ENCODE peak calls at places on chromosomes 1 and 21, in eight cellular contexts. One of them, this sample, is unnamed.

GRCh38 chr1:46557403-46557802 is 6.0 kb upstream of the KNCN start:
- DNase-seq in H9: no peak
- DNase-seq in mesenchymal stem cell: no peak
- DNase-seq in coronary artery: no peak
- DNase-seq in mammary epithelial cell: no peak
- DNase-seq in upper lobe of right lung: peak
- DNase-seq in body of pancreas: no peak
- DNase-seq in Panc1: no peak
- DNase-seq in this sample: no peak

GRCh38 chr1:53508991-53509663 is 49.9 kb downstream of the DMRTB1 start:
- DNase-seq in mammary epithelial cell: no peak
- DNase-seq in body of pancreas: no peak
- DNase-seq in coronary artery: no peak
- DNase-seq in upper lobe of right lung: no peak
- DNase-seq in H9: no peak
- DNase-seq in Panc1: no peak
- DNase-seq in mesenchymal stem cell: peak
- DNase-seq in this sample: no peak

GRCh38 chr1:26771285-26771642 is 16.5 kb upstream of the PIGV start:
- DNase-seq in body of pancreas: no peak
- DNase-seq in mammary epithelial cell: no peak
- DNase-seq in Panc1: no peak
- DNase-seq in mesenchymal stem cell: no peak
- DNase-seq in coronary artery: no peak
- DNase-seq in upper lobe of right lung: no peak
- DNase-seq in H9: no peak
- DNase-seq in this sample: no peak

GRCh38 chr1:37951041-37951782 is 4.4 kb upstream of the INPP5B start:
- DNase-seq in mesenchymal stem cell: no peak
- DNase-seq in mammary epithelial cell: no peak
- DNase-seq in body of pancreas: no peak
- DNase-seq in Panc1: no peak
- DNase-seq in H9: no peak
- DNase-seq in upper lobe of right lung: peak
- DNase-seq in coronary artery: no peak
- DNase-seq in this sample: no peak

GRCh38 chr1:31775170-31775569 is 11.0 kb upstream of the ADGRB2 start:
- DNase-seq in Panc1: no peak
- DNase-seq in mammary epithelial cell: no peak
- DNase-seq in upper lobe of right lung: no peak
- DNase-seq in mesenchymal stem cell: no peak
- DNase-seq in coronary artery: no peak
- DNase-seq in H9: no peak
- DNase-seq in body of pancreas: no peak
- DNase-seq in this sample: no peak

GRCh38 chr1:2151252-2151651 is 43.3 kb downstream of the FAAP20 start:
- DNase-seq in H9: no peak
- DNase-seq in upper lobe of right lung: no peak
- DNase-seq in body of pancreas: no peak
- DNase-seq in coronary artery: no peak
- DNase-seq in mammary epithelial cell: no peak
- DNase-seq in mesenchymal stem cell: no peak
- DNase-seq in Panc1: no peak
- DNase-seq in this sample: no peak

GRCh38 chr1:174326278-174326677 is 121.5 kb upstream of the GPR52 start:
- DNase-seq in H9: no peak
- DNase-seq in body of pancreas: no peak
- DNase-seq in mesenchymal stem cell: no peak
- DNase-seq in upper lobe of right lung: no peak
- DNase-seq in coronary artery: no peak
- DNase-seq in mammary epithelial cell: no peak
- DNase-seq in Panc1: no peak
- DNase-seq in this sample: no peak

GRCh38 chr1:109619655-109620395 is at the start of gene AMPD2:
- DNase-seq in Panc1: no peak
- DNase-seq in upper lobe of right lung: peak
- DNase-seq in mammary epithelial cell: peak
- DNase-seq in H9: peak
- DNase-seq in body of pancreas: peak
- DNase-seq in coronary artery: peak
- DNase-seq in mesenchymal stem cell: peak
- DNase-seq in this sample: peak

GRCh38 chr1:19204665-19205266 is 5.3 kb downstream of the UBR4 start:
- DNase-seq in mammary epithelial cell: no peak
- DNase-seq in H9: no peak
- DNase-seq in coronary artery: no peak
- DNase-seq in mesenchymal stem cell: peak
- DNase-seq in body of pancreas: no peak
- DNase-seq in upper lobe of right lung: no peak
- DNase-seq in Panc1: no peak
- DNase-seq in this sample: no peak

GRCh38 chr21:42665026-42665425 is 11.6 kb downstream of the PDE9A start:
- DNase-seq in H9: no peak
- DNase-seq in Panc1: no peak
- DNase-seq in mesenchymal stem cell: no peak
- DNase-seq in mammary epithelial cell: no peak
- DNase-seq in upper lobe of right lung: no peak
- DNase-seq in coronary artery: no peak
- DNase-seq in body of pancreas: no peak
- DNase-seq in this sample: no peak
- H3K27ac ChIP-seq in H9: no peak
- H3K27ac ChIP-seq in Panc1: no peak
- H3K27ac ChIP-seq in mesenchymal stem cell: no peak
- H3K27ac ChIP-seq in mammary epithelial cell: no peak
- H3K27ac ChIP-seq in upper lobe of right lung: no peak
- H3K27ac ChIP-seq in coronary artery: no peak
- H3K27ac ChIP-seq in body of pancreas: no peak
- H3K27ac ChIP-seq in this sample: no peak

GRCh38 chr1:41368384-41368783 is 7.2 kb downstream of the FOXO6 start:
- DNase-seq in upper lobe of right lung: no peak
- DNase-seq in H9: no peak
- DNase-seq in Panc1: no peak
- DNase-seq in mammary epithelial cell: no peak
- DNase-seq in coronary artery: no peak
- DNase-seq in mesenchymal stem cell: no peak
- DNase-seq in body of pancreas: no peak
- DNase-seq in this sample: no peak

GRCh38 chr1:41365772-41366427 is 4.7 kb downstream of the FOXO6 start:
- DNase-seq in body of pancreas: peak
- DNase-seq in mesenchymal stem cell: no peak
- DNase-seq in upper lobe of right lung: peak
- DNase-seq in coronary artery: no peak
- DNase-seq in Panc1: no peak
- DNase-seq in H9: peak
- DNase-seq in mammary epithelial cell: no peak
- DNase-seq in this sample: no peak

GRCh38 chr1:41368801-41369200 is 7.6 kb downstream of the FOXO6 start:
- DNase-seq in Panc1: no peak
- DNase-seq in body of pancreas: no peak
- DNase-seq in H9: no peak
- DNase-seq in coronary artery: no peak
- DNase-seq in upper lobe of right lung: no peak
- DNase-seq in mammary epithelial cell: no peak
- DNase-seq in mesenchymal stem cell: no peak
- DNase-seq in this sample: no peak

GRCh38 chr1:41366428-41367101 is 5.3 kb downstream of the FOXO6 start:
- DNase-seq in upper lobe of right lung: peak
- DNase-seq in mesenchymal stem cell: no peak
- DNase-seq in body of pancreas: peak
- DNase-seq in H9: no peak
- DNase-seq in Panc1: no peak
- DNase-seq in coronary artery: no peak
- DNase-seq in mammary epithelial cell: no peak
- DNase-seq in this sample: no peak

GRCh38 chr1:41367102-41367537 is 5.9 kb downstream of the FOXO6 start:
- DNase-seq in coronary artery: no peak
- DNase-seq in mammary epithelial cell: no peak
- DNase-seq in mesenchymal stem cell: no peak
- DNase-seq in body of pancreas: no peak
- DNase-seq in Panc1: no peak
- DNase-seq in upper lobe of right lung: no peak
- DNase-seq in H9: no peak
- DNase-seq in this sample: no peak
- H3K27ac ChIP-seq in coronary artery: no peak
- H3K27ac ChIP-seq in mammary epithelial cell: no peak
- H3K27ac ChIP-seq in mesenchymal stem cell: no peak
- H3K27ac ChIP-seq in body of pancreas: no peak
- H3K27ac ChIP-seq in Panc1: no peak
- H3K27ac ChIP-seq in upper lobe of right lung: no peak
- H3K27ac ChIP-seq in H9: no peak
- H3K27ac ChIP-seq in this sample: no peak

GRCh38 chr21:39086547-39086946 is 96.7 kb downstream of the PSMG1 start:
- DNase-seq in coronary artery: peak
- DNase-seq in upper lobe of right lung: no peak
- DNase-seq in Panc1: no peak
- DNase-seq in body of pancreas: no peak
- DNase-seq in mammary epithelial cell: no peak
- DNase-seq in mesenchymal stem cell: no peak
- DNase-seq in H9: no peak
- DNase-seq in this sample: no peak
- H3K27ac ChIP-seq in coronary artery: peak
- H3K27ac ChIP-seq in upper lobe of right lung: no peak
- H3K27ac ChIP-seq in Panc1: no peak
- H3K27ac ChIP-seq in body of pancreas: no peak
- H3K27ac ChIP-seq in mammary epithelial cell: no peak
- H3K27ac ChIP-seq in mesenchymal stem cell: no peak
- H3K27ac ChIP-seq in H9: no peak
- H3K27ac ChIP-seq in this sample: no peak

GRCh38 chr1:67855444-67855843 is 22.2 kb upstream of the GNG12 start:
- DNase-seq in body of pancreas: no peak
- DNase-seq in coronary artery: no peak
- DNase-seq in upper lobe of right lung: no peak
- DNase-seq in Panc1: no peak
- DNase-seq in mammary epithelial cell: no peak
- DNase-seq in mesenchymal stem cell: no peak
- DNase-seq in H9: no peak
- DNase-seq in this sample: no peak
- H3K27ac ChIP-seq in body of pancreas: no peak
- H3K27ac ChIP-seq in coronary artery: no peak
- H3K27ac ChIP-seq in upper lobe of right lung: no peak
- H3K27ac ChIP-seq in Panc1: no peak
- H3K27ac ChIP-seq in mammary epithelial cell: no peak
- H3K27ac ChIP-seq in mesenchymal stem cell: no peak
- H3K27ac ChIP-seq in H9: no peak
- H3K27ac ChIP-seq in this sample: no peak

GRCh38 chr1:24866211-24867063 is 63.6 kb downstream of the RUNX3 start:
- DNase-seq in upper lobe of right lung: no peak
- DNase-seq in mesenchymal stem cell: no peak
- DNase-seq in mammary epithelial cell: no peak
- DNase-seq in coronary artery: no peak
- DNase-seq in H9: no peak
- DNase-seq in body of pancreas: no peak
- DNase-seq in Panc1: no peak
- DNase-seq in this sample: no peak
- H3K27ac ChIP-seq in upper lobe of right lung: no peak
- H3K27ac ChIP-seq in mesenchymal stem cell: no peak
- H3K27ac ChIP-seq in mammary epithelial cell: no peak
- H3K27ac ChIP-seq in coronary artery: no peak
- H3K27ac ChIP-seq in H9: no peak
- H3K27ac ChIP-seq in body of pancreas: no peak
- H3K27ac ChIP-seq in Panc1: no peak
- H3K27ac ChIP-seq in this sample: no peak